ENCODE peak calls at places on chromosome 21, in nine cellular contexts. One of them, this sample, is unnamed.

GRCh38 chr21:45818904-45819285 is 162.7 kb upstream of the COL6A1 start:
- DNase-seq in ELF-1: no peak
- DNase-seq in iPS-NIHi11: no peak
- DNase-seq in T-helper 2 cell: no peak
- DNase-seq in NCI-H146: no peak
- DNase-seq in CD4-positive, alpha-beta T cell: peak
- DNase-seq in esophagus squamous epithelium: no peak
- DNase-seq in left lung: no peak
- DNase-seq in NCI-H1105: no peak
- DNase-seq in this sample: no peak

GRCh38 chr21:38027901-38028300 is 111.6 kb upstream of the KCNJ6 start:
- DNase-seq in ELF-1: no peak
- DNase-seq in iPS-NIHi11: no peak
- DNase-seq in T-helper 2 cell: no peak
- DNase-seq in NCI-H146: no peak
- DNase-seq in CD4-positive, alpha-beta T cell: no peak
- DNase-seq in esophagus squamous epithelium: no peak
- DNase-seq in left lung: no peak
- DNase-seq in NCI-H1105: no peak
- DNase-seq in this sample: no peak

GRCh38 chr21:39033878-39034589 is 149.2 kb downstream of the PSMG1 start:
- DNase-seq in ELF-1: no peak
- DNase-seq in iPS-NIHi11: no peak
- DNase-seq in T-helper 2 cell: no peak
- DNase-seq in NCI-H146: no peak
- DNase-seq in CD4-positive, alpha-beta T cell: no peak
- DNase-seq in esophagus squamous epithelium: no peak
- DNase-seq in left lung: peak
- DNase-seq in NCI-H1105: no peak
- DNase-seq in this sample: no peak

GRCh38 chr21:41681336-41681801 is 85.5 kb downstream of the RIPK4 start:
- DNase-seq in ELF-1: no peak
- DNase-seq in iPS-NIHi11: no peak
- DNase-seq in T-helper 2 cell: no peak
- DNase-seq in NCI-H146: no peak
- DNase-seq in CD4-positive, alpha-beta T cell: no peak
- DNase-seq in esophagus squamous epithelium: no peak
- DNase-seq in left lung: no peak
- DNase-seq in NCI-H1105: no peak
- DNase-seq in this sample: no peak

GRCh38 chr21:43880111-43880985 is 15.3 kb downstream of the AGPAT3 start:
- DNase-seq in ELF-1: peak
- DNase-seq in iPS-NIHi11: no peak
- DNase-seq in T-helper 2 cell: no peak
- DNase-seq in NCI-H146: no peak
- DNase-seq in CD4-positive, alpha-beta T cell: no peak
- DNase-seq in esophagus squamous epithelium: no peak
- DNase-seq in left lung: peak
- DNase-seq in NCI-H1105: no peak
- DNase-seq in this sample: peak

GRCh38 chr21:46153259-46154154 is 1.9 kb downstream of the FTCD start:
- DNase-seq in ELF-1: peak
- DNase-seq in iPS-NIHi11: peak
- DNase-seq in T-helper 2 cell: peak
- DNase-seq in NCI-H146: no peak
- DNase-seq in CD4-positive, alpha-beta T cell: peak
- DNase-seq in esophagus squamous epithelium: no peak
- DNase-seq in left lung: peak
- DNase-seq in NCI-H1105: no peak
- DNase-seq in this sample: peak

GRCh38 chr21:34220556-34221195 is 143.1 kb upstream of the KCNE2 start:
- DNase-seq in ELF-1: no peak
- DNase-seq in iPS-NIHi11: no peak
- DNase-seq in T-helper 2 cell: no peak
- DNase-seq in NCI-H146: no peak
- DNase-seq in CD4-positive, alpha-beta T cell: no peak
- DNase-seq in esophagus squamous epithelium: no peak
- DNase-seq in left lung: no peak
- DNase-seq in NCI-H1105: no peak
- DNase-seq in this sample: no peak

GRCh38 chr21:40840441-40840840 is 6.5 kb downstream of the DSCAM start:
- DNase-seq in ELF-1: no peak
- DNase-seq in iPS-NIHi11: no peak
- DNase-seq in T-helper 2 cell: no peak
- DNase-seq in NCI-H146: no peak
- DNase-seq in CD4-positive, alpha-beta T cell: no peak
- DNase-seq in esophagus squamous epithelium: no peak
- DNase-seq in left lung: no peak
- DNase-seq in NCI-H1105: no peak
- DNase-seq in this sample: no peak

GRCh38 chr21:38742580-38743260 is 63.0 kb upstream of the ETS2 start:
- DNase-seq in ELF-1: no peak
- DNase-seq in iPS-NIHi11: no peak
- DNase-seq in T-helper 2 cell: no peak
- DNase-seq in NCI-H146: no peak
- DNase-seq in CD4-positive, alpha-beta T cell: no peak
- DNase-seq in esophagus squamous epithelium: no peak
- DNase-seq in left lung: no peak
- DNase-seq in NCI-H1105: no peak
- DNase-seq in this sample: no peak

GRCh38 chr21:25888711-25889110 is 153.9 kb downstream of the GABPA start:
- DNase-seq in ELF-1: no peak
- DNase-seq in iPS-NIHi11: no peak
- DNase-seq in T-helper 2 cell: no peak
- DNase-seq in NCI-H146: no peak
- DNase-seq in CD4-positive, alpha-beta T cell: no peak
- DNase-seq in esophagus squamous epithelium: no peak
- DNase-seq in left lung: no peak
- DNase-seq in NCI-H1105: no peak
- DNase-seq in this sample: no peak

GRCh38 chr21:22762463-22762862 is 1764.3 kb downstream of the NCAM2 start:
- DNase-seq in ELF-1: no peak
- DNase-seq in iPS-NIHi11: no peak
- DNase-seq in T-helper 2 cell: no peak
- DNase-seq in NCI-H146: no peak
- DNase-seq in CD4-positive, alpha-beta T cell: no peak
- DNase-seq in esophagus squamous epithelium: no peak
- DNase-seq in left lung: no peak
- DNase-seq in NCI-H1105: no peak
- DNase-seq in this sample: no peak

GRCh38 chr21:45985471-45986315 is 4.1 kb downstream of the COL6A1 start:
- DNase-seq in ELF-1: no peak
- DNase-seq in iPS-NIHi11: no peak
- DNase-seq in T-helper 2 cell: peak
- DNase-seq in NCI-H146: no peak
- DNase-seq in CD4-positive, alpha-beta T cell: no peak
- DNase-seq in esophagus squamous epithelium: no peak
- DNase-seq in left lung: peak
- DNase-seq in NCI-H1105: no peak
- DNase-seq in this sample: peak

GRCh38 chr21:28674807-28675206 is 317.9 kb downstream of the LTN1 start:
- DNase-seq in ELF-1: no peak
- DNase-seq in iPS-NIHi11: no peak
- DNase-seq in T-helper 2 cell: no peak
- DNase-seq in NCI-H146: no peak
- DNase-seq in CD4-positive, alpha-beta T cell: no peak
- DNase-seq in esophagus squamous epithelium: no peak
- DNase-seq in left lung: no peak
- DNase-seq in NCI-H1105: no peak
- DNase-seq in this sample: no peak

GRCh38 chr21:29149771-29150425 is 19.5 kb downstream of the MAP3K7CL start:
- DNase-seq in ELF-1: no peak
- DNase-seq in iPS-NIHi11: no peak
- DNase-seq in T-helper 2 cell: no peak
- DNase-seq in NCI-H146: no peak
- DNase-seq in CD4-positive, alpha-beta T cell: no peak
- DNase-seq in esophagus squamous epithelium: no peak
- DNase-seq in left lung: no peak
- DNase-seq in NCI-H1105: no peak
- DNase-seq in this sample: no peak

GRCh38 chr21:16302851-16303282 is 573.1 kb downstream of the USP25 start:
- DNase-seq in ELF-1: no peak
- DNase-seq in iPS-NIHi11: no peak
- DNase-seq in T-helper 2 cell: no peak
- DNase-seq in NCI-H146: no peak
- DNase-seq in CD4-positive, alpha-beta T cell: no peak
- DNase-seq in esophagus squamous epithelium: no peak
- DNase-seq in left lung: no peak
- DNase-seq in NCI-H1105: no peak
- DNase-seq in this sample: no peak

GRCh38 chr21:42555756-42556438 is 42.2 kb downstream of the SLC37A1 start:
- DNase-seq in ELF-1: no peak
- DNase-seq in iPS-NIHi11: no peak
- DNase-seq in T-helper 2 cell: no peak
- DNase-seq in NCI-H146: no peak
- DNase-seq in CD4-positive, alpha-beta T cell: no peak
- DNase-seq in esophagus squamous epithelium: no peak
- DNase-seq in left lung: peak
- DNase-seq in NCI-H1105: no peak
- DNase-seq in this sample: no peak

GRCh38 chr21:14403681-14404318 is 20.9 kb upstream of the HSPA13 start:
- DNase-seq in ELF-1: no peak
- DNase-seq in iPS-NIHi11: peak
- DNase-seq in T-helper 2 cell: no peak
- DNase-seq in NCI-H146: no peak
- DNase-seq in CD4-positive, alpha-beta T cell: no peak
- DNase-seq in esophagus squamous epithelium: no peak
- DNase-seq in left lung: no peak
- DNase-seq in NCI-H1105: peak
- DNase-seq in this sample: no peak

GRCh38 chr21:37008705-37009104 is 2.2 kb downstream of the RIPPLY3 start:
- DNase-seq in ELF-1: no peak
- DNase-seq in iPS-NIHi11: no peak
- DNase-seq in T-helper 2 cell: no peak
- DNase-seq in NCI-H146: peak
- DNase-seq in CD4-positive, alpha-beta T cell: no peak
- DNase-seq in esophagus squamous epithelium: no peak
- DNase-seq in left lung: peak
- DNase-seq in NCI-H1105: peak
- DNase-seq in this sample: no peak

GRCh38 chr21:37041706-37042271 is 31.1 kb downstream of the PIGP start:
- DNase-seq in ELF-1: peak
- DNase-seq in iPS-NIHi11: peak
- DNase-seq in T-helper 2 cell: no peak
- DNase-seq in NCI-H146: peak
- DNase-seq in CD4-positive, alpha-beta T cell: no peak
- DNase-seq in esophagus squamous epithelium: no peak
- DNase-seq in left lung: no peak
- DNase-seq in NCI-H1105: peak
- DNase-seq in this sample: no peak

GRCh38 chr21:28444567-28444966 is 548.1 kb downstream of the LTN1 start:
- DNase-seq in ELF-1: no peak
- DNase-seq in iPS-NIHi11: no peak
- DNase-seq in T-helper 2 cell: no peak
- DNase-seq in NCI-H146: no peak
- DNase-seq in CD4-positive, alpha-beta T cell: no peak
- DNase-seq in esophagus squamous epithelium: no peak
- DNase-seq in left lung: no peak
- DNase-seq in NCI-H1105: no peak
- DNase-seq in this sample: no peak

GRCh38 chr21:46057710-46058241 is 40.1 kb upstream of the COL6A2 start:
- DNase-seq in ELF-1: no peak
- DNase-seq in iPS-NIHi11: no peak
- DNase-seq in T-helper 2 cell: no peak
- DNase-seq in NCI-H146: no peak
- DNase-seq in CD4-positive, alpha-beta T cell: no peak
- DNase-seq in esophagus squamous epithelium: no peak
- DNase-seq in left lung: no peak
- DNase-seq in NCI-H1105: no peak
- DNase-seq in this sample: peak

GRCh38 chr21:45258476-45258875 is 29.2 kb downstream of the POFUT2 start:
- DNase-seq in ELF-1: no peak
- DNase-seq in iPS-NIHi11: peak
- DNase-seq in T-helper 2 cell: no peak
- DNase-seq in NCI-H146: peak
- DNase-seq in CD4-positive, alpha-beta T cell: no peak
- DNase-seq in esophagus squamous epithelium: no peak
- DNase-seq in left lung: no peak
- DNase-seq in NCI-H1105: no peak
- DNase-seq in this sample: peak

GRCh38 chr21:15732290-15732995 is 2.7 kb downstream of the USP25 start:
- DNase-seq in ELF-1: no peak
- DNase-seq in iPS-NIHi11: no peak
- DNase-seq in T-helper 2 cell: no peak
- DNase-seq in NCI-H146: no peak
- DNase-seq in CD4-positive, alpha-beta T cell: no peak
- DNase-seq in esophagus squamous epithelium: no peak
- DNase-seq in left lung: no peak
- DNase-seq in NCI-H1105: no peak
- DNase-seq in this sample: no peak

GRCh38 chr21:43697758-43698643 is 20.9 kb upstream of the PDXK start:
- DNase-seq in ELF-1: no peak
- DNase-seq in iPS-NIHi11: no peak
- DNase-seq in T-helper 2 cell: no peak
- DNase-seq in NCI-H146: no peak
- DNase-seq in CD4-positive, alpha-beta T cell: no peak
- DNase-seq in esophagus squamous epithelium: no peak
- DNase-seq in left lung: no peak
- DNase-seq in NCI-H1105: no peak
- DNase-seq in this sample: peak

GRCh38 chr21:45256912-45257672 is 30.6 kb downstream of the POFUT2 start:
- DNase-seq in ELF-1: peak
- DNase-seq in iPS-NIHi11: no peak
- DNase-seq in T-helper 2 cell: no peak
- DNase-seq in NCI-H146: no peak
- DNase-seq in CD4-positive, alpha-beta T cell: no peak
- DNase-seq in esophagus squamous epithelium: no peak
- DNase-seq in left lung: no peak
- DNase-seq in NCI-H1105: no peak
- DNase-seq in this sample: peak

GRCh38 chr21:29407571-29407970 is 108.8 kb downstream of the BACH1 start:
- DNase-seq in ELF-1: peak
- DNase-seq in iPS-NIHi11: no peak
- DNase-seq in T-helper 2 cell: no peak
- DNase-seq in NCI-H146: no peak
- DNase-seq in CD4-positive, alpha-beta T cell: no peak
- DNase-seq in esophagus squamous epithelium: no peak
- DNase-seq in left lung: no peak
- DNase-seq in NCI-H1105: no peak
- DNase-seq in this sample: peak

GRCh38 chr21:39657091-39657689 is 44.5 kb downstream of the B3GALT5 start:
- DNase-seq in ELF-1: no peak
- DNase-seq in iPS-NIHi11: no peak
- DNase-seq in T-helper 2 cell: no peak
- DNase-seq in NCI-H146: no peak
- DNase-seq in CD4-positive, alpha-beta T cell: no peak
- DNase-seq in esophagus squamous epithelium: no peak
- DNase-seq in left lung: no peak
- DNase-seq in NCI-H1105: no peak
- DNase-seq in this sample: no peak

GRCh38 chr21:39908265-39908923 is 41.2 kb downstream of the PCP4 start:
- DNase-seq in ELF-1: peak
- DNase-seq in iPS-NIHi11: peak
- DNase-seq in T-helper 2 cell: no peak
- DNase-seq in NCI-H146: peak
- DNase-seq in CD4-positive, alpha-beta T cell: no peak
- DNase-seq in esophagus squamous epithelium: no peak
- DNase-seq in left lung: no peak
- DNase-seq in NCI-H1105: no peak
- DNase-seq in this sample: peak

GRCh38 chr21:21714396-21714795 is 716.2 kb downstream of the NCAM2 start:
- DNase-seq in ELF-1: no peak
- DNase-seq in iPS-NIHi11: no peak
- DNase-seq in T-helper 2 cell: no peak
- DNase-seq in NCI-H146: no peak
- DNase-seq in CD4-positive, alpha-beta T cell: no peak
- DNase-seq in esophagus squamous epithelium: no peak
- DNase-seq in left lung: no peak
- DNase-seq in NCI-H1105: no peak
- DNase-seq in this sample: no peak

GRCh38 chr21:36203603-36203889 is 46.9 kb downstream of the DOP1B start:
- DNase-seq in ELF-1: no peak
- DNase-seq in iPS-NIHi11: peak
- DNase-seq in T-helper 2 cell: no peak
- DNase-seq in NCI-H146: no peak
- DNase-seq in CD4-positive, alpha-beta T cell: no peak
- DNase-seq in esophagus squamous epithelium: no peak
- DNase-seq in left lung: no peak
- DNase-seq in NCI-H1105: no peak
- DNase-seq in this sample: peak

GRCh38 chr21:37257526-37257966 is 9.6 kb downstream of the VPS26C start:
- DNase-seq in ELF-1: no peak
- DNase-seq in iPS-NIHi11: peak
- DNase-seq in T-helper 2 cell: no peak
- DNase-seq in NCI-H146: peak
- DNase-seq in CD4-positive, alpha-beta T cell: no peak
- DNase-seq in esophagus squamous epithelium: no peak
- DNase-seq in left lung: peak
- DNase-seq in NCI-H1105: peak
- DNase-seq in this sample: no peak